ENCODE peak calls at places on chromosomes 6 and 20, in five cellular contexts. S is GM23248, G is neural progenitor cell, Y is HCT116, N is OCI-LY7. D is an unnamed sample.
A peak's percentile ranks its signal among the peaks of the same experiment; 100 is the strongest.

GRCh38 chr20:20207872-20208271 is 155.5 kb downstream of the CFAP61 start:
- DNase-seq in S (no peak), G (no peak), Y (no peak), N (no peak), D (no peak)

GRCh38 chr6:114240800-114241199 is 102.0 kb downstream of the HS3ST5 start:
- DNase-seq in S (no peak), G (no peak), Y (no peak), N (no peak), D (no peak)

GRCh38 chr6:166956444-166957086 is at the start of gene RNASET2:
- DNase-seq in S (peak; percentile 97), G (peak; percentile 96), Y (peak; percentile 64), N (peak; percentile 93), D (peak; percentile 97)

GRCh38 chr6:118401325-118401998 is 146.6 kb upstream of the PLN start:
- DNase-seq in S (no peak), G (no peak), Y (no peak), N (no peak), D (no peak)

GRCh38 chr6:140486468-140487361 is 1112.3 kb upstream of the CITED2 start:
- DNase-seq in S (peak; percentile 51), G (no peak), Y (no peak), N (no peak), D (no peak)

GRCh38 chr20:23258747-23259121 is 91.9 kb upstream of the NXT1 start:
- DNase-seq in S (no peak), G (no peak), Y (no peak), N (no peak), D (no peak)

GRCh38 chr20:6489361-6490154 is 277.9 kb upstream of the BMP2 start:
- DNase-seq in S (no peak), G (no peak), Y (no peak), N (no peak), D (peak; percentile 78)

GRCh38 chr6:15499591-15499990 is 163.2 kb downstream of the DTNBP1 start:
- DNase-seq in S (no peak), G (no peak), Y (no peak), N (no peak), D (no peak)

GRCh38 chr6:28161410-28162079 is 19.9 kb downstream of the ZKSCAN8 start:
- DNase-seq in S (peak; percentile 80), G (peak; percentile 77), Y (no peak), N (peak; percentile 13), D (peak; percentile 82)

GRCh38 chr20:11882651-11883050 is 35.0 kb upstream of the BTBD3 start:
- DNase-seq in S (peak; percentile 10), G (no peak), Y (no peak), N (no peak), D (no peak)

GRCh38 chr20:34065260-34065659 is 46.8 kb downstream of the EIF2S2 start:
- DNase-seq in S (peak; percentile 76), G (no peak), Y (no peak), N (no peak), D (peak; percentile 44)

DNA sequence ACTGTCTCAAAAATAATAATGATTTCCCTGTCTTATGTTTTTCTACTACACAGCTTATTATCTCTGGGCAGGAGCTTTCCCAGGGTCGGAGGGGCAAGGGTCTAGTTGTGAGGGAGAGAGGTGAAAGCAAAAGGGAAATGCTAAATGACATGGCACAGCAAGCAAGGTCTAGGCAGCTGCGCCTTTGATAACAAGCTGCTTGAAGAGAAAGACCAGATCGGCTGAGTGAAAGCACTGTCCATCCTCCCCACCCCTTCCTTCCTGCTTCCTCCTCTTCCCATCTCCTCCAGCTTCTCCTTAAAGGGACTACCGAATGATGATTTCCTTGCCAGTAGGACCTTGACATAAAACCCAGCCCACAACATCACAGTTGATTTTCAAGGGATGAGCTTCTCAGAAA is 158.1 kb upstream of the AKAP12 start:
- DNase-seq in S (no peak), G (no peak), Y (no peak), N (no peak), D (no peak)
- H3K27ac ChIP-seq in S (no peak overlapping the region), G (no peak overlapping the region), Y (peak overlapping the region; percentile 95), N (no peak overlapping the region), D (no peak overlapping the region)

GRCh38 chr6:130211697-130212096 is 11.1 kb downstream of the SAMD3 start:
- DNase-seq in S (no peak), G (no peak), Y (no peak), N (no peak), D (no peak)
- TF ChIP-seq EZH2phosphoT487 in S (no peak), G (no peak), Y (no peak), N (no peak), D (no peak)

DNA sequence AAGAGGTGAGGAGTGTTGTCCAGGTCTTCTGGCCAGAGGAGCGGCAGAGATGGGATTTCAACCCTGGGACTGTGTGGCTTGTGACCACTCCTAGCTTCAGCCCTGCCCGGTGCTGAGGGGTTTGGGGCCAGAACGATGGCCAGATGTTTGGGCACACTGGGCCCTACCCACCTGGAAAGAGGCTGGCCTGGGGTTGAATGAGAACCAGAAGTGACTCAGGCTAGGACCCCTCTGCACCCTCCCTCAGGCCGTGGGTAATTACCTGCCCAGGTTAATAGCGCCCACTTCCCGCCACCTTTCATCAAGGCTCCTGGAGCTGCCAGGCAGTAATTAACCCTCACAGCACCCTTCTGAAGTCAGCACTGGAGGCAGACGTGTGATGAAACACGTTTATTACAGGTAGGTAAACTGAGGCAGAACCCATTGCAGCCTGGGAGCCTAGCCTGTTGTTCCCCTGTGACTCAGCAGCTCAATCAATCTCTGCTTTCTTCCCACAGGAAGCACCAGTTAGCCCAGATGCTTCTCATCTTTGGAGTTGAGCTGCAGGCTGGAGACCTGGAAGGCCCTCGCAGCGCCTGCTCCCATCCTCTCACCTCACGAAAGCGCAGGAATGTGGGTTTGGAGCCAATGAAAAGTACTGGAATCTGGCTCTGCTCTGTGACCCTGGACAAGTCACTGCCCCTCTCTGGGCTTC is 120.8 kb downstream of the CEBPB start:
- DNase-seq in S (no peak), G (no peak), Y (no peak), N (no peak), D (no peak)
- H3K27ac ChIP-seq in S (no peak overlapping the region), G (no peak overlapping the region), Y (no peak overlapping the region), N (no peak overlapping the region), D (no peak overlapping the region)

DNA sequence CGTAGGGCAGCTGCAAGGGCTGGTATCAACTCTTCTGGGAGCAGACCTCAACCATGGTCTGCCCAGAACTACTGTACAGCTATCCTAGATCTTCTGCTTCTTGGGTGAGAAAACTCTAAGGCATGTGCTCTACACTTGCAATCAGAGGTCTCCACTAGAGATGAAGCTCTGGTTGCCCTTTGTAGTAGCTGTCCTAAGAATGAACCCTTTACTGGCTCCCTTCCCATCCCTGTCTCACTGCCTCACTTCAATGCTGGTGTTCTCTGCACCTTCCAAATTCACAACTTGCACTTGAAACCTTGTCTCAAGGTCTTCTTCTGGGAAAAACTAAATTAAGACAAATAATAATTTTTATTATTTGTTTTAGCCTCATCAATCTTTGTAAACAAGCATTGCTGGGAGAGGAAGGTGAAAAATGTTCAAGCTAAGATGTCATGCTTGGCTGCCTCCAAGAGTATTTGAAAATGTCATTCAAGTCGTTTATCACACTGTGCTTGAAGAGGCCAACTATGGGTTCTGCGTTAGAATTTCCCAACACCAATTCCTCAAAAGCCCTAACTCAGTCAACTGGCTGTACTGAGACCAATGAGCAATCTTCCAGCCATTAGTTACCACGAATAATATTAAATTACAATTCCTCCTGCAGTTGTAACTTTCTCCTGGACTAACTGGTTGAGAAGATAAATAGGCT is 255.7 kb upstream of the PRND start:
- DNase-seq in S (peak; percentile 18), G (no peak), Y (no peak), N (no peak), D (no peak)
- TF ChIP-seq EZH2phosphoT487 in S (no peak), G (no peak), Y (no peak), N (no peak), D (no peak)

GRCh38 chr6:143401060-143401426 is 49.5 kb downstream of the ADAT2 start:
- DNase-seq in S (no peak), G (no peak), Y (no peak), N (no peak), D (no peak)
- H3K27ac ChIP-seq in S (no peak overlapping the region), G (no peak overlapping the region), Y (no peak overlapping the region), N (no peak overlapping the region), D (peak overlapping the region; percentile 58)

DNA sequence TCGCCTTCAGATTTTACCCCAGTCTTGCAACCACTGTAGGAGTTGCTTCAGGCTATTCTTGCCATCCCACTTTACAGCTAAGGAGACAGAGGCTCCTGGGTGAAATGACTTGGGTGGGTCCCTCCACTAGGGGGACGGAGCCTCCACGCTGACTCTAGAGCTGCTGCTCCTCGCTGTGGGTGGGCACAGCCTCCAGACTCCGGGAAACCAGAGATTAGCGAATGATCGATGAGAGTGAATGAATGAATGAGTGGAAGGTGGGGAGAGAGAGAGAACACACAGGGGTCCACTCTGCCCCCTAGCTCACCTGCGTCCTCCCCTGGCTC is 10.4 kb downstream of the ZBP1 start:
- DNase-seq in S (no peak), G (peak; percentile 30), Y (no peak), N (no peak), D (no peak)
- TF ChIP-seq EZH2phosphoT487 in S (no peak), G (no peak), Y (no peak), N (no peak), D (no peak)

D was measured in hepatocyte.